ENCODE peak calls at places on chromosome 5, in six cellular contexts. N is PC-9, Q is neural progenitor cell, S is spleen, F is stomach, C is fibroblast of lung. I is an unnamed sample.

GRCh38 chr5:75734913-75735789 is 17.9 kb upstream of the POC5 start:
- DNase-seq in N (no peak), Q (peak; percentile 58), S (no peak), F (peak; percentile 55), C (no peak), I (peak; percentile 56)

GRCh38 chr5:17079562-17079961 is 137.9 kb upstream of the BASP1 start:
- DNase-seq in N (no peak), Q (no peak), S (no peak), F (no peak), C (no peak), I (no peak)

GRCh38 chr5:55636711-55637110 is 75.4 kb downstream of the SLC38A9 start:
- DNase-seq in N (peak; percentile 63), Q (peak; percentile 12), S (no peak), F (no peak), C (peak; percentile 59), I (peak; percentile 61)

GRCh38 chr5:115459844-115460243 is 84.7 kb downstream of the FEM1C start:
- DNase-seq in N (peak; percentile 49), Q (no peak), S (no peak), F (no peak), C (peak; percentile 60), I (no peak)

GRCh38 chr5:178249191-178249989 is 16.8 kb upstream of the PHYKPL start:
- DNase-seq in N (no peak), Q (no peak), S (peak; percentile 87), F (no peak), C (peak; percentile 73), I (no peak)

GRCh38 chr5:68007446-68007845 is 208.1 kb upstream of the PIK3R1 start:
- DNase-seq in N (no peak), Q (no peak), S (no peak), F (no peak), C (peak; percentile 95), I (peak; percentile 9)

GRCh38 chr5:124718376-124718775 is 28.1 kb downstream of the ZNF608 start:
- DNase-seq in N (peak; percentile 67), Q (no peak), S (no peak), F (no peak), C (no peak), I (no peak)

GRCh38 chr5:4874097-4874496 is 266.0 kb upstream of the ADAMTS16 start:
- DNase-seq in N (no peak), Q (no peak), S (no peak), F (no peak), C (no peak), I (no peak)

GRCh38 chr5:170525450-170526211 is 21.8 kb downstream of the KCNIP1 start:
- DNase-seq in N (no peak), Q (no peak), S (no peak), F (no peak), C (no peak), I (no peak)

GRCh38 chr5:13143630-13144029 is 800.9 kb downstream of the DNAH5 start:
- DNase-seq in N (no peak), Q (no peak), S (no peak), F (no peak), C (no peak), I (no peak)

GRCh38 chr5:170078458-170078857 is 27.2 kb upstream of the FOXI1 start:
- DNase-seq in N (no peak), Q (no peak), S (no peak), F (no peak), C (no peak), I (no peak)

GRCh38 chr5:134041570-134042411 is 37.0 kb upstream of the VDAC1 start:
- DNase-seq in N (peak; percentile 74), Q (no peak), S (no peak), F (no peak), C (no peak), I (no peak)

GRCh38 chr5:34803974-34804373 is 35.0 kb upstream of the TTC23L start:
- DNase-seq in N (no peak), Q (no peak), S (no peak), F (no peak), C (peak; percentile 61), I (no peak)

GRCh38 chr5:132498152-132498551 is 7.6 kb upstream of the IRF1 start:
- DNase-seq in N (peak; percentile 48), Q (no peak), S (peak; percentile 78), F (peak; percentile 60), C (no peak), I (no peak)

GRCh38 chr5:167049043-167049663 is 1242.3 kb upstream of the WWC1 start:
- DNase-seq in N (no peak), Q (peak; percentile 71), S (no peak), F (peak; percentile 32), C (peak; percentile 70), I (peak; percentile 78)

GRCh38 chr5:56783261-56783660 is 32.1 kb upstream of the MAP3K1 start:
- DNase-seq in N (no peak), Q (no peak), S (no peak), F (no peak), C (no peak), I (no peak)

GRCh38 chr5:126851441-126852103 is 74.6 kb downstream of the LMNB1 start:
- DNase-seq in N (no peak), Q (no peak), S (no peak), F (no peak), C (no peak), I (no peak)

GRCh38 chr5:10745133-10745532 is 15.9 kb downstream of the DAP start:
- DNase-seq in N (no peak), Q (no peak), S (no peak), F (no peak), C (peak; percentile 37), I (no peak)

DNA sequence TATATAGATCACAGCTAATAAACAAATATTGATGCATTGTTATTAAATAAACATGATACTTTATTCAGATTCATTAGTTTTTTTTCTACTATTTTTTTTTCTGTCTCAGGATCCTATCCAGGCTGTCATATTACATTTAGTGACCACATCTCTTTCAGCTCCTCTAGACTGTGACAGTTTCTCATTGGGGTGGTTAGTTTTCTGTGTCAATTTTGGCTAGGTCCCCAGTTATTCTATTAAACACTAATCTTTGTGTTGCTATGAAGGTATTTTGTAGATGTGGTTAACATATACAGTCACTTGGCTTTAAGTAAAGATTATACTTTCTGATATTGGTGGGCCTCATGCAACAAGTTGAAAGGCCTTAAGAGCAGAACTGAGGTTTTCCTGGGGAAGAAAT is 563.0 kb downstream of the LRRC70 start:
- DNase-seq in N (no peak), Q (no peak), S (no peak), F (no peak), C (no peak), I (no peak)
- H3K4me1 ChIP-seq in N (no peaks in the 10 kb centered on the region), Q (no peaks in the 10 kb centered on the region), S (no peaks in the 10 kb centered on the region), F (no peaks in the 10 kb centered on the region), C (no peaks in the 10 kb centered on the region), I (no peaks in the 10 kb centered on the region)

GRCh38 chr5:36948650-36949049 is 72.1 kb downstream of the NIPBL start:
- DNase-seq in N (no peak), Q (no peak), S (no peak), F (no peak), C (no peak), I (no peak)
- H3K4me1 ChIP-seq in N (peaks cover 23% of the 10 kb centered on the region), Q (peaks cover 9% of the 10 kb centered on the region), S (peaks cover 99% of the 10 kb centered on the region), F (peaks cover 79% of the 10 kb centered on the region), C (peaks cover 15% of the 10 kb centered on the region), I (peaks cover 7% of the 10 kb centered on the region)

GRCh38 chr5:150238646-150239045 is 48.8 kb downstream of the SLC6A7 start:
- DNase-seq in N (no peak), Q (no peak), S (no peak), F (no peak), C (no peak), I (no peak)

GRCh38 chr5:150236313-150236712 is 46.5 kb downstream of the SLC6A7 start:
- DNase-seq in N (no peak), Q (no peak), S (no peak), F (no peak), C (no peak), I (no peak)

GRCh38 chr5:150236981-150237754 is 47.3 kb downstream of the SLC6A7 start:
- DNase-seq in N (no peak), Q (no peak), S (no peak), F (no peak), C (no peak), I (no peak)

GRCh38 chr5:150235548-150235895 is 45.7 kb downstream of the SLC6A7 start:
- DNase-seq in N (no peak), Q (no peak), S (no peak), F (no peak), C (no peak), I (no peak)

GRCh38 chr5:150234606-150235547 is 45.0 kb downstream of the SLC6A7 start:
- DNase-seq in N (no peak), Q (no peak), S (no peak), F (no peak), C (no peak), I (no peak)
- H3K4me1 ChIP-seq in N (no peaks in the 10 kb centered on the region), Q (no peaks in the 10 kb centered on the region), S (peaks cover 12% of the 10 kb centered on the region), F (no peaks in the 10 kb centered on the region), C (no peaks in the 10 kb centered on the region), I (peaks cover 2% of the 10 kb centered on the region)

GRCh38 chr5:74638776-74639537 is 1.6 kb downstream of the ENC1 start:
- DNase-seq in N (no peak), Q (no peak), S (no peak), F (no peak), C (peak; percentile 50), I (peak; percentile 48)
- H3K4me1 ChIP-seq in N (peaks cover 65% of the 10 kb centered on the region), Q (peaks cover 25% of the 10 kb centered on the region), S (peaks cover 84% of the 10 kb centered on the region), F (peaks cover 85% of the 10 kb centered on the region), C (peaks cover 20% of the 10 kb centered on the region), I (peaks cover 44% of the 10 kb centered on the region)

GRCh38 chr5:78505860-78506259 is 142.7 kb downstream of the LHFPL2 start:
- DNase-seq in N (no peak), Q (no peak), S (no peak), F (no peak), C (no peak), I (no peak)
- H3K4me1 ChIP-seq in N (peaks cover 78% of the 10 kb centered on the region), Q (peaks cover 30% of the 10 kb centered on the region), S (peaks cover 61% of the 10 kb centered on the region), F (peaks cover 89% of the 10 kb centered on the region), C (peaks cover 32% of the 10 kb centered on the region), I (peaks cover 46% of the 10 kb centered on the region)

I was measured in SJCRH30.